ENCODE peak calls at places on chromosomes 3 and 15, in five cellular contexts. One of them, this sample, is unnamed.
A peak's percentile ranks its signal among the peaks of the same experiment; 100 is the strongest.

GRCh38 chr15:63256433-63256884 is 20.9 kb upstream of the APH1B start:
- DNase-seq in fibroblast of pulmonary artery: peak; percentile 78
- DNase-seq in foreskin fibroblast: peak; percentile 82
- DNase-seq in transverse colon: no peak
- DNase-seq in hepatocyte: peak; percentile 32
- DNase-seq in this sample: peak; percentile 89

GRCh38 chr15:22265056-22265945 is 185.0 kb downstream of the OR4M2 start:
- DNase-seq in hepatocyte: no peak
- DNase-seq in foreskin fibroblast: no peak
- DNase-seq in transverse colon: no peak
- DNase-seq in fibroblast of pulmonary artery: no peak
- DNase-seq in this sample: no peak

GRCh38 chr3:190941694-190942280 is 79.3 kb upstream of the GMNC start:
- DNase-seq in hepatocyte: no peak
- DNase-seq in fibroblast of pulmonary artery: no peak
- DNase-seq in transverse colon: no peak
- DNase-seq in foreskin fibroblast: no peak
- DNase-seq in this sample: no peak

GRCh38 chr3:182713743-182714517 is 79.4 kb upstream of the ATP11B start:
- DNase-seq in fibroblast of pulmonary artery: peak; percentile 87
- DNase-seq in transverse colon: no peak
- DNase-seq in hepatocyte: peak; percentile 79
- DNase-seq in foreskin fibroblast: peak; percentile 76
- DNase-seq in this sample: peak; percentile 53

GRCh38 chr3:114218578-114219185 is 18.7 kb downstream of the ZNF80 start:
- DNase-seq in fibroblast of pulmonary artery: no peak
- DNase-seq in hepatocyte: no peak
- DNase-seq in foreskin fibroblast: no peak
- DNase-seq in transverse colon: no peak
- DNase-seq in this sample: no peak

GRCh38 chr15:100721758-100722550 is 119.6 kb downstream of the ASB7 start:
- DNase-seq in hepatocyte: peak; percentile 89
- DNase-seq in transverse colon: peak; percentile 64
- DNase-seq in foreskin fibroblast: peak; percentile 96
- DNase-seq in fibroblast of pulmonary artery: peak; percentile 100
- DNase-seq in this sample: peak; percentile 99

GRCh38 chr15:59200560-59200959 is 6.1 kb upstream of the LDHAL6B start:
- DNase-seq in transverse colon: no peak
- DNase-seq in fibroblast of pulmonary artery: no peak
- DNase-seq in hepatocyte: no peak
- DNase-seq in foreskin fibroblast: no peak
- DNase-seq in this sample: no peak

GRCh38 chr3:31066999-31067398 is 172.5 kb upstream of the GADL1 start:
- DNase-seq in foreskin fibroblast: peak; percentile 96
- DNase-seq in transverse colon: no peak
- DNase-seq in fibroblast of pulmonary artery: peak; percentile 93
- DNase-seq in hepatocyte: peak; percentile 76
- DNase-seq in this sample: peak; percentile 97

GRCh38 chr15:75024102-75024636 is 779 bp downstream of the PPCDC start:
- DNase-seq in hepatocyte: peak; percentile 32
- DNase-seq in fibroblast of pulmonary artery: peak; percentile 43
- DNase-seq in transverse colon: no peak
- DNase-seq in foreskin fibroblast: peak; percentile 53
- DNase-seq in this sample: no peak

GRCh38 chr15:89419370-89419984 is 76.9 kb downstream of the RHCG start:
- DNase-seq in foreskin fibroblast: peak; percentile 67
- DNase-seq in fibroblast of pulmonary artery: peak; percentile 52
- DNase-seq in hepatocyte: peak; percentile 80
- DNase-seq in transverse colon: no peak
- DNase-seq in this sample: no peak

GRCh38 chr3:150447084-150447483 is 39.0 kb downstream of the TSC22D2 start:
- DNase-seq in foreskin fibroblast: no peak
- DNase-seq in hepatocyte: no peak
- DNase-seq in transverse colon: no peak
- DNase-seq in fibroblast of pulmonary artery: no peak
- DNase-seq in this sample: no peak

GRCh38 chr15:73633991-73634495 is 854 bp upstream of the NPTN start:
- DNase-seq in transverse colon: no peak
- DNase-seq in fibroblast of pulmonary artery: peak; percentile 89
- DNase-seq in foreskin fibroblast: peak; percentile 95
- DNase-seq in hepatocyte: peak; percentile 60
- DNase-seq in this sample: peak; percentile 86

GRCh38 chr15:33021806-33022389 is 172.6 kb downstream of the FMN1 start:
- DNase-seq in foreskin fibroblast: peak; percentile 83
- DNase-seq in fibroblast of pulmonary artery: peak; percentile 73
- DNase-seq in transverse colon: no peak
- DNase-seq in hepatocyte: peak; percentile 73
- DNase-seq in this sample: peak; percentile 57

GRCh38 chr3:147793841-147794240 is 384.7 kb downstream of the ZIC1 start:
- DNase-seq in fibroblast of pulmonary artery: no peak
- DNase-seq in foreskin fibroblast: peak; percentile 3
- DNase-seq in hepatocyte: no peak
- DNase-seq in transverse colon: no peak
- DNase-seq in this sample: no peak

GRCh38 chr3:184176377-184177330 is 2.0 kb downstream of the AP2M1 start:
- DNase-seq in hepatocyte: peak; percentile 92
- DNase-seq in foreskin fibroblast: peak; percentile 97
- DNase-seq in transverse colon: peak; percentile 51
- DNase-seq in fibroblast of pulmonary artery: peak; percentile 94
- DNase-seq in this sample: peak; percentile 87

GRCh38 chr3:71511037-71511436 is 72.5 kb downstream of the FOXP1 start:
- DNase-seq in hepatocyte: peak; percentile 42
- DNase-seq in transverse colon: no peak
- DNase-seq in foreskin fibroblast: peak; percentile 46
- DNase-seq in fibroblast of pulmonary artery: peak; percentile 68
- DNase-seq in this sample: peak; percentile 97

GRCh38 chr3:71509024-71509423 is 74.5 kb downstream of the FOXP1 start:
- DNase-seq in transverse colon: no peak
- DNase-seq in foreskin fibroblast: no peak
- DNase-seq in hepatocyte: no peak
- DNase-seq in fibroblast of pulmonary artery: no peak
- DNase-seq in this sample: no peak

GRCh38 chr3:71511446-71511845 is 72.1 kb downstream of the FOXP1 start:
- DNase-seq in fibroblast of pulmonary artery: no peak
- DNase-seq in transverse colon: no peak
- DNase-seq in foreskin fibroblast: no peak
- DNase-seq in hepatocyte: no peak
- DNase-seq in this sample: no peak

GRCh38 chr3:71512000-71512399 is 71.5 kb downstream of the FOXP1 start:
- DNase-seq in fibroblast of pulmonary artery: no peak
- DNase-seq in transverse colon: peak; percentile 16
- DNase-seq in hepatocyte: peak; percentile 39
- DNase-seq in foreskin fibroblast: no peak
- DNase-seq in this sample: no peak

DNA sequence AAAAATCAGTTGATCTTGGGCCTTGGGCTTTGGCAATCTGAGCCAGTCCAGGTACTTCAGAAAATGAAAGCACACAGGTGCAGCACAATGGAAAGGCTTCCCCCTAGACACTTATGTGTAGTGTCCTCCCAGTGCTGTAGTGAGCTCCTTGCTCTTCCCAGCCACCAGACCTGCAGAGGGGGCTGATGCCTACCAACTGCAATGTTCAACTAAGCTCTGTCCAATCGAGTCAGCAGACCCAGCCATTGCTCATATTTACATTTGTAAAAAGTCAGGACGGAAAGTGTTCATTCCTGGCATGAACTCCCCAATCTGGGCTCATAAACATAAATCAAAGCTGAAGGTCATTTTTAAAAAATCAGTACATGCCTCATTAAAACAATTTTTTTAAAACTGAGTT is 73.0 kb downstream of the FOXP1 start:
- DNase-seq in hepatocyte: peak; percentile 40
- DNase-seq in foreskin fibroblast: no peak
- DNase-seq in fibroblast of pulmonary artery: peak; percentile 53
- DNase-seq in transverse colon: no peak
- DNase-seq in this sample: no peak
- TF ChIP-seq CTCF in hepatocyte: peak; percentile 35
- TF ChIP-seq CTCF in foreskin fibroblast: peak; percentile 18
- TF ChIP-seq CTCF in fibroblast of pulmonary artery: peak; percentile 35
- TF ChIP-seq CTCF in transverse colon: no peak
- TF ChIP-seq CTCF in this sample: peak; percentile 52

DNA sequence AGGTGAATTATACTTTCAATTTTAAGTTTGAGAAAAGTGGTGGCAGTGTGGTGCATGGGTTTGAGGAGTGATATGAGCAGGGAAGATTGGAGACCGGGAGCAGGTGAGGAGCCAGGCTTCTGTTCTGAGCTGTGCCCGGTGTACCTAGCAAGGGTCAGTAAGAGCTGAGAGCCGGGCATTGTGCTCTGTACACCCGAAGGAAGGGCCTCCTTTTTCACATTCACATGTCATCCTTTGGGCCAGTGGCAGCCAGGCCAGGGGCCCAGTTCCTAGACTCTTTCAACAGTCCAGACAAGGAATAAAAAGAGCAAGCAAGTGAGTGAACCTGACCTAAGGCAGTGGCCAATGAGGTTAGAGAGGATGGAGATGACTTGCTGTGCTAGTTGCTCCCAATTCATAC is 5.1 kb upstream of the TRA2B start:
- DNase-seq in fibroblast of pulmonary artery: no peak
- DNase-seq in foreskin fibroblast: no peak
- DNase-seq in hepatocyte: no peak
- DNase-seq in transverse colon: no peak
- DNase-seq in this sample: no peak
- H3K4me3 ChIP-seq in fibroblast of pulmonary artery: no peak overlapping the region
- H3K4me3 ChIP-seq in foreskin fibroblast: no peak overlapping the region
- H3K4me3 ChIP-seq in hepatocyte: no peak overlapping the region
- H3K4me3 ChIP-seq in transverse colon: no peak overlapping the region
- H3K4me3 ChIP-seq in this sample: no peak overlapping the region

GRCh38 chr3:109224333-109224732 is 87.8 kb downstream of the C3orf85 start:
- DNase-seq in fibroblast of pulmonary artery: no peak
- DNase-seq in transverse colon: peak; percentile 67
- DNase-seq in foreskin fibroblast: no peak
- DNase-seq in hepatocyte: peak; percentile 52
- DNase-seq in this sample: no peak
- TF ChIP-seq CTCF in fibroblast of pulmonary artery: peak; percentile 13
- TF ChIP-seq CTCF in transverse colon: peak; percentile 50
- TF ChIP-seq CTCF in foreskin fibroblast: no peak
- TF ChIP-seq CTCF in hepatocyte: peak; percentile 40
- TF ChIP-seq CTCF in this sample: no peak

DNA sequence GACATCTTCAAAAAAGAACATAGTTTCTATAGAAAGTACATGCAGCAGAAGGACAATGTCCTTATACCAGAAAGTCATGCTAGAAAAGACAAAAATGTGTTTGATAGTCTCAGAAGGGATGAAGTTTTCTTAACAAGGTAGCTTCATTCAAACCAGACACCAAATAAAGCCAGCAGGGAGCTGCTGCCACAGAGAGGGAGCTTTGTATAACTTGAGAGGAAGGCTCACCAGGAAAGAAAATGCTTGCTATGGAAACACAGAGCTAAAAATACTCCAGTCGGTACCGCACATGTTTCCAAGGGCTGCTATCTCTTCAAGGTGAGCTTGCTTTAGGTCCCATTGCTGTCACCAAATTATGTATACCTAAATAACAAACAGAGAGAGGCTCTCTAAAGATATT is 1074.8 kb upstream of the ALCAM start:
- DNase-seq in transverse colon: no peak
- DNase-seq in hepatocyte: no peak
- DNase-seq in foreskin fibroblast: no peak
- DNase-seq in fibroblast of pulmonary artery: no peak
- DNase-seq in this sample: no peak
- H3K4me3 ChIP-seq in transverse colon: no peak overlapping the region
- H3K4me3 ChIP-seq in hepatocyte: no peak overlapping the region
- H3K4me3 ChIP-seq in foreskin fibroblast: peak overlapping the region; percentile 18
- H3K4me3 ChIP-seq in fibroblast of pulmonary artery: peak overlapping the region; percentile 4
- H3K4me3 ChIP-seq in this sample: no peak overlapping the region